ENCODE peak calls at places on chromosomes 5 and 9, in five cellular contexts. One of them, this sample, is unnamed.

GRCh38 chr5:99674086-99674485 is 745.3 kb upstream of the CHD1 start:
- DNase-seq in spleen: no peak
- DNase-seq in Peyer's patch: no peak
- DNase-seq in fibroblast of mammary gland: no peak
- DNase-seq in CD8-positive, alpha-beta T cell: no peak
- DNase-seq in this sample: no peak

GRCh38 chr9:37449877-37450632 is 15.2 kb downstream of the ZBTB5 start:
- DNase-seq in CD8-positive, alpha-beta T cell: no peak
- DNase-seq in Peyer's patch: no peak
- DNase-seq in spleen: no peak
- DNase-seq in fibroblast of mammary gland: no peak
- DNase-seq in this sample: no peak

GRCh38 chr9:30944233-30944585 is 1440.2 kb upstream of the ACO1 start:
- DNase-seq in fibroblast of mammary gland: no peak
- DNase-seq in Peyer's patch: no peak
- DNase-seq in CD8-positive, alpha-beta T cell: no peak
- DNase-seq in spleen: peak; percentile 51
- DNase-seq in this sample: no peak

GRCh38 chr5:139410886-139411835 is 7.3 kb upstream of the SPATA24 start:
- DNase-seq in spleen: no peak
- DNase-seq in fibroblast of mammary gland: peak; percentile 76
- DNase-seq in CD8-positive, alpha-beta T cell: no peak
- DNase-seq in Peyer's patch: peak; percentile 29
- DNase-seq in this sample: no peak

GRCh38 chr5:37991267-37991902 is 151.5 kb upstream of the GDNF start:
- DNase-seq in Peyer's patch: no peak
- DNase-seq in CD8-positive, alpha-beta T cell: no peak
- DNase-seq in fibroblast of mammary gland: no peak
- DNase-seq in spleen: no peak
- DNase-seq in this sample: no peak

GRCh38 chr5:32541241-32541640 is 44.1 kb upstream of the SUB1 start:
- DNase-seq in fibroblast of mammary gland: no peak
- DNase-seq in CD8-positive, alpha-beta T cell: no peak
- DNase-seq in Peyer's patch: no peak
- DNase-seq in spleen: no peak
- DNase-seq in this sample: no peak

GRCh38 chr5:149371296-149371962 is 7.7 kb downstream of the IL17B start:
- DNase-seq in Peyer's patch: peak; percentile 87
- DNase-seq in spleen: peak; percentile 88
- DNase-seq in CD8-positive, alpha-beta T cell: peak; percentile 59
- DNase-seq in fibroblast of mammary gland: peak; percentile 51
- DNase-seq in this sample: peak; percentile 46

GRCh38 chr5:109589983-109590382 is 99.7 kb upstream of the MAN2A1 start:
- DNase-seq in CD8-positive, alpha-beta T cell: no peak
- DNase-seq in Peyer's patch: no peak
- DNase-seq in fibroblast of mammary gland: no peak
- DNase-seq in spleen: no peak
- DNase-seq in this sample: peak; percentile 30

GRCh38 chr5:42628821-42629220 is 127.8 kb upstream of the CCDC152 start:
- DNase-seq in CD8-positive, alpha-beta T cell: no peak
- DNase-seq in Peyer's patch: no peak
- DNase-seq in fibroblast of mammary gland: no peak
- DNase-seq in spleen: no peak
- DNase-seq in this sample: no peak

GRCh38 chr9:38620483-38621433 is at the start of gene ANKRD18A:
- DNase-seq in Peyer's patch: peak; percentile 90
- DNase-seq in spleen: peak; percentile 90
- DNase-seq in CD8-positive, alpha-beta T cell: peak; percentile 43
- DNase-seq in fibroblast of mammary gland: peak; percentile 40
- DNase-seq in this sample: peak; percentile 81

GRCh38 chr5:92748072-92748676 is 832.8 kb downstream of the NR2F1-AS1 start:
- DNase-seq in CD8-positive, alpha-beta T cell: no peak
- DNase-seq in Peyer's patch: no peak
- DNase-seq in spleen: no peak
- DNase-seq in fibroblast of mammary gland: no peak
- DNase-seq in this sample: no peak

GRCh38 chr5:107294669-107295068 is 376.1 kb downstream of the EFNA5 start:
- DNase-seq in spleen: no peak
- DNase-seq in fibroblast of mammary gland: no peak
- DNase-seq in Peyer's patch: no peak
- DNase-seq in CD8-positive, alpha-beta T cell: no peak
- DNase-seq in this sample: no peak

GRCh38 chr9:136613824-136614371 is 48.8 kb upstream of the EGFL7 start:
- DNase-seq in CD8-positive, alpha-beta T cell: no peak
- DNase-seq in Peyer's patch: no peak
- DNase-seq in spleen: no peak
- DNase-seq in fibroblast of mammary gland: no peak
- DNase-seq in this sample: no peak

GRCh38 chr5:57524661-57525060 is 42.0 kb upstream of the ACTBL2 start:
- DNase-seq in fibroblast of mammary gland: no peak
- DNase-seq in CD8-positive, alpha-beta T cell: no peak
- DNase-seq in spleen: no peak
- DNase-seq in Peyer's patch: no peak
- DNase-seq in this sample: no peak

GRCh38 chr5:19564036-19564435 is 424.0 kb downstream of the CDH18 start:
- DNase-seq in CD8-positive, alpha-beta T cell: no peak
- DNase-seq in fibroblast of mammary gland: no peak
- DNase-seq in Peyer's patch: no peak
- DNase-seq in spleen: no peak
- DNase-seq in this sample: no peak

GRCh38 chr5:65721050-65721774 is 697 bp downstream of the SGTB start:
- DNase-seq in CD8-positive, alpha-beta T cell: no peak
- DNase-seq in fibroblast of mammary gland: peak; percentile 81
- DNase-seq in spleen: peak; percentile 86
- DNase-seq in Peyer's patch: peak; percentile 63
- DNase-seq in this sample: peak; percentile 57

GRCh38 chr5:122937914-122938313 is 92.5 kb downstream of the SNX24 start:
- DNase-seq in spleen: no peak
- DNase-seq in Peyer's patch: no peak
- DNase-seq in CD8-positive, alpha-beta T cell: no peak
- DNase-seq in fibroblast of mammary gland: no peak
- DNase-seq in this sample: no peak

GRCh38 chr9:115144706-115145105 is 26.7 kb upstream of the TNC start:
- DNase-seq in Peyer's patch: no peak
- DNase-seq in spleen: no peak
- DNase-seq in fibroblast of mammary gland: peak; percentile 35
- DNase-seq in CD8-positive, alpha-beta T cell: no peak
- DNase-seq in this sample: no peak

GRCh38 chr5:41250351-41250987 is 37.1 kb upstream of the C6 start:
- DNase-seq in fibroblast of mammary gland: no peak
- DNase-seq in Peyer's patch: no peak
- DNase-seq in CD8-positive, alpha-beta T cell: no peak
- DNase-seq in spleen: no peak
- DNase-seq in this sample: no peak

GRCh38 chr5:151037561-151038291 is 17.3 kb downstream of the GPX3 start:
- DNase-seq in Peyer's patch: no peak
- DNase-seq in CD8-positive, alpha-beta T cell: no peak
- DNase-seq in fibroblast of mammary gland: peak; percentile 68
- DNase-seq in spleen: peak; percentile 39
- DNase-seq in this sample: no peak

GRCh38 chr9:137032893-137033292 is 1.0 kb upstream of the FUT7 start:
- DNase-seq in Peyer's patch: peak; percentile 62
- DNase-seq in spleen: peak; percentile 92
- DNase-seq in fibroblast of mammary gland: no peak
- DNase-seq in CD8-positive, alpha-beta T cell: no peak
- DNase-seq in this sample: no peak

GRCh38 chr5:177325868-177326381 is 14.2 kb upstream of the MXD3 start:
- DNase-seq in Peyer's patch: no peak
- DNase-seq in CD8-positive, alpha-beta T cell: no peak
- DNase-seq in spleen: no peak
- DNase-seq in fibroblast of mammary gland: no peak
- DNase-seq in this sample: no peak
- TF ChIP-seq CTCF in Peyer's patch: no peak
- TF ChIP-seq CTCF in CD8-positive, alpha-beta T cell: no peak
- TF ChIP-seq CTCF in spleen: no peak
- TF ChIP-seq CTCF in fibroblast of mammary gland: no peak
- TF ChIP-seq CTCF in this sample: no peak

GRCh38 chr5:2205596-2205995 is 322.9 kb upstream of the IRX4 start:
- DNase-seq in CD8-positive, alpha-beta T cell: no peak
- DNase-seq in fibroblast of mammary gland: no peak
- DNase-seq in spleen: no peak
- DNase-seq in Peyer's patch: no peak
- DNase-seq in this sample: no peak
- H3K4me3 ChIP-seq in CD8-positive, alpha-beta T cell: no peak overlapping the region
- H3K4me3 ChIP-seq in fibroblast of mammary gland: no peak overlapping the region
- H3K4me3 ChIP-seq in spleen: no peak overlapping the region
- H3K4me3 ChIP-seq in Peyer's patch: no peak overlapping the region
- H3K4me3 ChIP-seq in this sample: no peak overlapping the region

GRCh38 chr9:89562186-89562814 is 42.5 kb upstream of the GADD45G start:
- DNase-seq in fibroblast of mammary gland: peak; percentile 26
- DNase-seq in Peyer's patch: no peak
- DNase-seq in CD8-positive, alpha-beta T cell: no peak
- DNase-seq in spleen: no peak
- DNase-seq in this sample: no peak

GRCh38 chr9:89567649-89568048 is 37.2 kb upstream of the GADD45G start:
- DNase-seq in CD8-positive, alpha-beta T cell: no peak
- DNase-seq in Peyer's patch: no peak
- DNase-seq in fibroblast of mammary gland: no peak
- DNase-seq in spleen: no peak
- DNase-seq in this sample: no peak

GRCh38 chr9:89563511-89564256 is 41.1 kb upstream of the GADD45G start:
- DNase-seq in CD8-positive, alpha-beta T cell: no peak
- DNase-seq in fibroblast of mammary gland: no peak
- DNase-seq in spleen: no peak
- DNase-seq in Peyer's patch: no peak
- DNase-seq in this sample: no peak

GRCh38 chr9:89558948-89559347 is 45.9 kb upstream of the GADD45G start:
- DNase-seq in fibroblast of mammary gland: no peak
- DNase-seq in CD8-positive, alpha-beta T cell: no peak
- DNase-seq in spleen: no peak
- DNase-seq in Peyer's patch: no peak
- DNase-seq in this sample: no peak

DNA sequence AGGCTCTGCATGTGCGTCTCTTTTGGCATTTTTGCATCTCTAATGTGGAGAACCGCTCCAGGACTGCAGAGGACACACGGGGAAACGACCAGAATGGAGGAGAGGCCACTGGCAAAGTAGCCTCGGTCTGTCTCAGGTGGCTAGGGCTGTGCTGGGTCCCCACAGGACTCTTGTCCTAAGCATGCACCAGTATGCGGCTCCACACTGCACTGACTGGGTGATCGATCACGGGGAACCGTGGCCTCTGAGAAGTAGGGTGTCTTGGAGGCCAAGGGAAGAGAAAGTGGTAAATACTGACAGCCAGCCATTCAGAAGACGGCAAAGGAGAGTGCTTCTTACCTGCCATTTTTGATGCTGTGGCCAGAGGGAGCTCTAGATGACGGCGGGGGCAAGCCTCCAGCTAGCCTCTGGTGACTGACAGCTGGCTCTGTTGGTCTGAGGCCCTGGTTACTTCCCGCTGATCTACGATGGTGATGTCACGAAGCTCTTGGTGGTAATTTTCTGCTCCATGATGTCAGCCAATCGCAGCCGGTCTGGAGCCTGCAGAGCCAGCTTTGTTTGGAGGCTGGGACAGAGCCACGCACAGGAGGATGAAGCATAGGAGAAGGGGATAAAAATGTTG is 40.4 kb upstream of the GADD45G start:
- DNase-seq in fibroblast of mammary gland: no peak
- DNase-seq in CD8-positive, alpha-beta T cell: no peak
- DNase-seq in Peyer's patch: no peak
- DNase-seq in spleen: peak; percentile 72
- DNase-seq in this sample: no peak
- TF ChIP-seq CTCF in fibroblast of mammary gland: no peak
- TF ChIP-seq CTCF in CD8-positive, alpha-beta T cell: no peak
- TF ChIP-seq CTCF in Peyer's patch: no peak
- TF ChIP-seq CTCF in spleen: no peak
- TF ChIP-seq CTCF in this sample: peak; percentile 16

GRCh38 chr5:68227532-68228160 is 12.1 kb downstream of the PIK3R1 start:
- DNase-seq in CD8-positive, alpha-beta T cell: no peak
- DNase-seq in spleen: no peak
- DNase-seq in Peyer's patch: no peak
- DNase-seq in fibroblast of mammary gland: no peak
- DNase-seq in this sample: no peak

GRCh38 chr5:68231414-68232076 is 16.0 kb downstream of the PIK3R1 start:
- DNase-seq in fibroblast of mammary gland: no peak
- DNase-seq in Peyer's patch: no peak
- DNase-seq in spleen: no peak
- DNase-seq in CD8-positive, alpha-beta T cell: no peak
- DNase-seq in this sample: no peak

GRCh38 chr5:68226564-68227073 is 11.1 kb downstream of the PIK3R1 start:
- DNase-seq in CD8-positive, alpha-beta T cell: no peak
- DNase-seq in fibroblast of mammary gland: no peak
- DNase-seq in Peyer's patch: no peak
- DNase-seq in spleen: no peak
- DNase-seq in this sample: no peak

GRCh38 chr5:68230285-68230684 is 14.7 kb downstream of the PIK3R1 start:
- DNase-seq in spleen: no peak
- DNase-seq in fibroblast of mammary gland: no peak
- DNase-seq in CD8-positive, alpha-beta T cell: no peak
- DNase-seq in Peyer's patch: no peak
- DNase-seq in this sample: no peak

DNA sequence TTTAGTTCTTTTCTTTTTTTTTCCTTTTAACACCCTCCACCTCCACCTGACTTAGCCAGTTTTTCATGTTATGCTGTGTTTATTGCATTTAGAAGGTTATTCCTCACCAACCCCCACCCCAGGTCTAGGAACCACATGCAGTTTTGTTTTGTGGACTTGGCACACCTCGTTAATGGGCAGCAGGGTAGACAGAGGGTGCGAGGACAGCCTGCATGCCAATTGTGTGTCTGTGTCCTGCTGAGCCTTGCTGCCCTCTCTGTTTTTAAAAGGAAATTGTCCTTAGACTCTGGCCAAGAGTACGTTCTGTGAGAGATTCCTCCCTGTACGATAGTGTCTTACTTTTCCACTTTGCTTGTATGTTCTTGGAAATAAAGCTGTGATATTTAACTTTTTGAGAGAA is 13.9 kb downstream of the PIK3R1 start:
- DNase-seq in fibroblast of mammary gland: no peak
- DNase-seq in spleen: no peak
- DNase-seq in CD8-positive, alpha-beta T cell: no peak
- DNase-seq in Peyer's patch: no peak
- DNase-seq in this sample: no peak
- H3K4me3 ChIP-seq in fibroblast of mammary gland: no peak overlapping the region
- H3K4me3 ChIP-seq in spleen: no peak overlapping the region
- H3K4me3 ChIP-seq in CD8-positive, alpha-beta T cell: no peak overlapping the region
- H3K4me3 ChIP-seq in Peyer's patch: no peak overlapping the region
- H3K4me3 ChIP-seq in this sample: no peak overlapping the region

GRCh38 chr5:172640822-172641358 is at the start of gene NEURL1B:
- DNase-seq in spleen: peak; percentile 73
- DNase-seq in fibroblast of mammary gland: peak; percentile 34
- DNase-seq in CD8-positive, alpha-beta T cell: no peak
- DNase-seq in Peyer's patch: peak; percentile 84
- DNase-seq in this sample: peak; percentile 40
- TF ChIP-seq CTCF in spleen: no peak
- TF ChIP-seq CTCF in fibroblast of mammary gland: no peak
- TF ChIP-seq CTCF in CD8-positive, alpha-beta T cell: no peak
- TF ChIP-seq CTCF in Peyer's patch: no peak
- TF ChIP-seq CTCF in this sample: peak; percentile 7

GRCh38 chr5:125411163-125412050 is 665.0 kb upstream of the ZNF608 start:
- DNase-seq in fibroblast of mammary gland: no peak
- DNase-seq in CD8-positive, alpha-beta T cell: no peak
- DNase-seq in spleen: no peak
- DNase-seq in Peyer's patch: peak; percentile 45
- DNase-seq in this sample: peak; percentile 68
- H3K4me3 ChIP-seq in fibroblast of mammary gland: no peak overlapping the region
- H3K4me3 ChIP-seq in CD8-positive, alpha-beta T cell: no peak overlapping the region
- H3K4me3 ChIP-seq in spleen: no peak overlapping the region
- H3K4me3 ChIP-seq in Peyer's patch: no peak overlapping the region
- H3K4me3 ChIP-seq in this sample: no peak overlapping the region